ENCODE peak calls at places on chromosomes 3 and 15, in nine cellular contexts. D is stimulated activated CD4-positive, alpha-beta T cell treated with anti-CD3 and anti-CD28 coated beads, Interleukin-4, amount 100 ng/mL, for 48 hours; J is thoracic aorta; R is GM23248; P is ACHN; N is Kasumi-1; C is amniotic stem cell; E is SIG-M5; T is breast epithelium. O is an unnamed sample.

GRCh38 chr3:196572389-196572788 is 3.9 kb downstream of the FBXO45 start:
- DNase-seq in D (no peak), J (no peak), R (no peak), P (no peak), N (no peak), C (no peak), E (no peak), T (no peak), O (no peak)

GRCh38 chr3:171776839-171777607 is 33.3 kb downstream of the PLD1 start:
- DNase-seq in D (no peak), J (no peak), R (no peak), P (no peak), N (peak; percentile 53), C (no peak), E (no peak), T (no peak), O (no peak)

GRCh38 chr3:52143616-52144015 is 10.6 kb downstream of the POC1A start:
- DNase-seq in D (no peak), J (no peak), R (no peak), P (no peak), N (no peak), C (no peak), E (no peak), T (no peak), O (no peak)

GRCh38 chr15:30929064-30929669 is 25.5 kb downstream of the FAN1 start:
- DNase-seq in D (no peak), J (no peak), R (peak; percentile 30), P (no peak), N (no peak), C (no peak), E (no peak), T (no peak), O (no peak)

GRCh38 chr3:74353039-74353438 is 261.4 kb downstream of the CNTN3 start:
- DNase-seq in D (no peak), J (no peak), R (peak; percentile 4), P (no peak), N (peak; percentile 21), C (no peak), E (no peak), T (no peak), O (no peak)

GRCh38 chr3:45516829-45517228 is 77.7 kb upstream of the LIMD1 start:
- DNase-seq in D (no peak), J (no peak), R (no peak), P (no peak), N (no peak), C (no peak), E (no peak), T (no peak), O (no peak)

GRCh38 chr3:28476194-28476593 is 127.6 kb upstream of the AZI2 start:
- DNase-seq in D (no peak), J (no peak), R (peak; percentile 74), P (peak; percentile 41), N (peak; percentile 76), C (peak; percentile 16), E (no peak), T (no peak), O (no peak)

GRCh38 chr15:47355759-47356158 is 361.5 kb upstream of the SEMA6D start:
- DNase-seq in D (no peak), J (no peak), R (no peak), P (no peak), N (no peak), C (no peak), E (no peak), T (no peak), O (no peak)

GRCh38 chr15:68229386-68230156 is at the start of gene CLN6:
- DNase-seq in D (peak; percentile 78), J (no peak), R (peak; percentile 94), P (peak; percentile 76), N (peak; percentile 78), C (peak; percentile 56), E (peak; percentile 7), T (peak; percentile 60), O (peak; percentile 74)

GRCh38 chr15:31458591-31458990 is 132.0 kb downstream of the KLF13 start:
- DNase-seq in D (no peak), J (no peak), R (no peak), P (no peak), N (no peak), C (no peak), E (no peak), T (no peak), O (no peak)

GRCh38 chr3:185999221-185999620 is 61.4 kb upstream of the TRA2B start:
- DNase-seq in D (no peak), J (no peak), R (no peak), P (no peak), N (no peak), C (no peak), E (no peak), T (no peak), O (no peak)